ENCODE peak calls at places on chromosomes 4 and X, in ten cellular contexts. B, A, E, R, Q, Y, P, T, C and N are unnamed samples.

GRCh38 chr4:171846232-171846631 is 33.0 kb downstream of the GALNTL6 start:
- DNase-seq in B (peak), A (peak), E (peak), R (peak), Q (no peak), Y (peak), P (no peak), T (no peak), C (peak), N (no peak)

GRCh38 chr4:103207673-103208072 is 9.5 kb upstream of the CENPE start:
- DNase-seq in B (no peak), A (no peak), E (peak), R (no peak), Q (no peak), Y (no peak), P (no peak), T (no peak), C (no peak), N (peak)

GRCh38 chr4:8167291-8167690 is 8.7 kb upstream of the ABLIM2 start:
- DNase-seq in B (no peak), A (no peak), E (no peak), R (no peak), Q (no peak), Y (no peak), P (no peak), T (no peak), C (no peak), N (no peak)

GRCh38 chr4:11427201-11427996 is 1.3 kb downstream of the HS3ST1 start:
- DNase-seq in B (no peak), A (no peak), E (no peak), R (peak), Q (no peak), Y (no peak), P (no peak), T (no peak), C (no peak), N (no peak)

GRCh38 chrX:153968754-153969124 is 2.9 kb downstream of the HCFC1 start:
- DNase-seq in B (peak), A (no peak), E (no peak), R (no peak), Q (no peak), Y (peak), P (no peak), T (no peak), C (no peak), N (no peak)

GRCh38 chr4:3449574-3450534 is 8.1 kb downstream of the HGFAC start:
- DNase-seq in B (no peak), A (no peak), E (no peak), R (no peak), Q (no peak), Y (no peak), P (no peak), T (no peak), C (no peak), N (no peak)

GRCh38 chr4:176261481-176261880 is 7.5 kb downstream of the ASB5 start:
- DNase-seq in B (no peak), A (no peak), E (no peak), R (no peak), Q (no peak), Y (no peak), P (no peak), T (no peak), C (no peak), N (no peak)

GRCh38 chr4:25098964-25099843 is 61.0 kb downstream of the SEPSECS start:
- DNase-seq in B (peak), A (peak), E (peak), R (peak), Q (peak), Y (no peak), P (no peak), T (no peak), C (no peak), N (peak)

GRCh38 chrX:135625995-135626394 is 87.4 kb upstream of the CT45A1 start:
- DNase-seq in B (peak), A (no peak), E (no peak), R (no peak), Q (no peak), Y (no peak), P (no peak), T (no peak), C (no peak), N (no peak)

GRCh38 chr4:77052352-77052751 is 23.4 kb downstream of the CCNI start:
- DNase-seq in B (peak), A (peak), E (no peak), R (peak), Q (peak), Y (peak), P (peak), T (no peak), C (no peak), N (no peak)

GRCh38 chrX:96002401-96002800 is 682.2 kb upstream of the DIAPH2 start:
- DNase-seq in B (peak), A (no peak), E (no peak), R (no peak), Q (no peak), Y (no peak), P (no peak), T (no peak), C (no peak), N (no peak)

GRCh38 chr4:8904041-8904501 is 32.4 kb upstream of the HMX1 start:
- DNase-seq in B (no peak), A (no peak), E (no peak), R (no peak), Q (no peak), Y (no peak), P (no peak), T (no peak), C (no peak), N (no peak)

GRCh38 chr4:125283702-125284279 is 31.0 kb upstream of the FAT4 start:
- DNase-seq in B (peak), A (no peak), E (no peak), R (no peak), Q (no peak), Y (peak), P (no peak), T (no peak), C (peak), N (no peak)

GRCh38 chr4:4829837-4830236 is 29.6 kb upstream of the MSX1 start:
- DNase-seq in B (no peak), A (no peak), E (no peak), R (no peak), Q (no peak), Y (no peak), P (no peak), T (no peak), C (no peak), N (no peak)

GRCh38 chrX:124395145-124395858 is 48.9 kb downstream of the SH2D1A start:
- DNase-seq in B (no peak), A (no peak), E (no peak), R (no peak), Q (no peak), Y (no peak), P (no peak), T (no peak), C (no peak), N (no peak)

GRCh38 chrX:111244238-111244750 is 26.0 kb downstream of the CAPN6 start:
- DNase-seq in B (peak), A (no peak), E (no peak), R (no peak), Q (no peak), Y (peak), P (no peak), T (no peak), C (peak), N (no peak)

GRCh38 chrX:71144651-71145050 is at the start of gene NLGN3:
- DNase-seq in B (no peak), A (no peak), E (no peak), R (no peak), Q (no peak), Y (no peak), P (no peak), T (peak), C (no peak), N (no peak)

GRCh38 chr4:32485976-32486375 is 1765.8 kb downstream of the PCDH7 start:
- DNase-seq in B (peak), A (no peak), E (no peak), R (no peak), Q (no peak), Y (no peak), P (no peak), T (no peak), C (no peak), N (no peak)

GRCh38 chr4:146959692-146960091 is 14.0 kb upstream of the TTC29 start:
- DNase-seq in B (no peak), A (no peak), E (no peak), R (no peak), Q (no peak), Y (no peak), P (no peak), T (no peak), C (no peak), N (no peak)

GRCh38 chr4:53633608-53634007 is 42.3 kb upstream of the LNX1 start:
- DNase-seq in B (no peak), A (no peak), E (no peak), R (no peak), Q (peak), Y (no peak), P (no peak), T (no peak), C (no peak), N (no peak)